ENCODE peak calls at places on chromosomes 12 and 14, in five cellular contexts. One of them, this sample, is unnamed.

GRCh38 chr12:79706156-79706555 is 15.4 kb upstream of the PAWR start:
- DNase-seq in cardiac muscle cell: no peak
- DNase-seq in BE2C: no peak
- DNase-seq in GM23338: no peak
- DNase-seq in colonic mucosa: no peak
- DNase-seq in this sample: no peak

GRCh38 chr14:20413785-20414117 is 450 bp upstream of the TEP1 start:
- DNase-seq in BE2C: no peak
- DNase-seq in GM23338: peak; percentile 40
- DNase-seq in cardiac muscle cell: no peak
- DNase-seq in colonic mucosa: peak; percentile 36
- DNase-seq in this sample: peak; percentile 21

GRCh38 chr12:76879710-76880025 is 849 bp upstream of the CSRP2 start:
- DNase-seq in colonic mucosa: no peak
- DNase-seq in cardiac muscle cell: no peak
- DNase-seq in BE2C: no peak
- DNase-seq in GM23338: no peak
- DNase-seq in this sample: no peak

GRCh38 chr12:11794311-11794710 is 144.8 kb downstream of the ETV6 start:
- DNase-seq in cardiac muscle cell: no peak
- DNase-seq in GM23338: no peak
- DNase-seq in BE2C: no peak
- DNase-seq in colonic mucosa: no peak
- DNase-seq in this sample: no peak

GRCh38 chr12:63362801-63363200 is 211.8 kb upstream of the AVPR1A start:
- DNase-seq in cardiac muscle cell: no peak
- DNase-seq in BE2C: no peak
- DNase-seq in colonic mucosa: no peak
- DNase-seq in GM23338: no peak
- DNase-seq in this sample: no peak

GRCh38 chr12:49288412-49288853 is 6.5 kb upstream of the PRPH start:
- DNase-seq in BE2C: peak; percentile 60
- DNase-seq in colonic mucosa: peak; percentile 67
- DNase-seq in GM23338: peak; percentile 80
- DNase-seq in cardiac muscle cell: peak; percentile 67
- DNase-seq in this sample: peak; percentile 58

GRCh38 chr12:126030573-126030972 is 965.3 kb downstream of the AACS start:
- DNase-seq in BE2C: no peak
- DNase-seq in GM23338: no peak
- DNase-seq in cardiac muscle cell: no peak
- DNase-seq in colonic mucosa: no peak
- DNase-seq in this sample: no peak

GRCh38 chr14:67571275-67571990 is 28.6 kb downstream of the PIGH start:
- DNase-seq in cardiac muscle cell: peak; percentile 66
- DNase-seq in colonic mucosa: peak; percentile 71
- DNase-seq in BE2C: peak; percentile 73
- DNase-seq in GM23338: peak; percentile 84
- DNase-seq in this sample: peak; percentile 70

GRCh38 chr12:120234643-120235368 is 30.7 kb downstream of the PXN start:
- DNase-seq in GM23338: peak; percentile 78
- DNase-seq in colonic mucosa: peak; percentile 74
- DNase-seq in cardiac muscle cell: peak; percentile 94
- DNase-seq in BE2C: peak; percentile 45
- DNase-seq in this sample: peak; percentile 77

GRCh38 chr12:64611430-64612286 is 1.4 kb downstream of the RASSF3 start:
- DNase-seq in BE2C: peak; percentile 25
- DNase-seq in GM23338: no peak
- DNase-seq in cardiac muscle cell: peak; percentile 33
- DNase-seq in colonic mucosa: peak; percentile 60
- DNase-seq in this sample: peak; percentile 45

DNA sequence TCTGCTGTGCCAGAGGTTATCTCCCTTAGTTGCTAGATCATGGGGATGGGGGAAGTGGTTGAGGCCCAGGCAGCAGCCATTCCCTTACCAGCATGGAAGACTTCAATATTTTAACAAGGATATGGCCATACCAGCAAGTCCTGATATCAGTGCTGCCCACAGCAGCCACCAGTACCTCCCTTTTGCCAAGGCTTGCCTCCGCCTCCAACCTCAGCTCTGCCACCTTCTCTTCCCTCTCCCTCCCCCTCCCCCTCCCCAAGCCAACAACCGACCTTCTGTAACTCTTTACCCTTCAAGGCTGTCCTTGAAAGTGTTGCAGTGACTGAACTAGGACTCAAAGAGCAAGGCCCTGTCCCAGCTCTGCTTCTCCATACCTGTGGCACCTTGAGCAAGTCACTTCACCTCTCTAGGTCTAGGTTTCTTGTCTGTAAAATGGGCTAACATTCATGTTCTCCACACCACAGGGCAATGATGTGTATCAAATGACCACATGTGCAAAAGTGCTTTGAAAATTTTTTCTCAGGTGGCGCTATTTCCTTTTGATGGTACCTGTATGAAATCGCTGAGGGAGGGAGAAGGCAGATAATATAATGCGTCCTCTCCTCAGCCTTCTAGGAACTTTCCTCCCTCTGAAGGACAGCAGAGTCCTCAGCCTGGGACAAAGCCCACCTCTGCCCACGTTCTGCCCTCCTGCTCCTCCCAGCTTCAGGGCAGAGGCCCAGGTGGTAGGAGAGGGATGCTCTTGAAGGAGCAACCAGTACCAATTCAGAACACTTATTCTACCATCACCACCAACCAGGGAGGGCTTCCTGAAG is 14.7 kb downstream of the PLEKHG6 start:
- DNase-seq in colonic mucosa: no peak
- DNase-seq in BE2C: no peak
- DNase-seq in cardiac muscle cell: no peak
- DNase-seq in GM23338: no peak
- DNase-seq in this sample: no peak
- H3K4me1 ChIP-seq in colonic mucosa: peaks cover 8% of the 10 kb centered on the region
- H3K4me1 ChIP-seq in BE2C: peaks cover 12% of the 10 kb centered on the region
- H3K4me1 ChIP-seq in cardiac muscle cell: peaks cover 23% of the 10 kb centered on the region
- H3K4me1 ChIP-seq in GM23338: peaks cover 56% of the 10 kb centered on the region
- H3K4me1 ChIP-seq in this sample: peaks cover 37% of the 10 kb centered on the region

DNA sequence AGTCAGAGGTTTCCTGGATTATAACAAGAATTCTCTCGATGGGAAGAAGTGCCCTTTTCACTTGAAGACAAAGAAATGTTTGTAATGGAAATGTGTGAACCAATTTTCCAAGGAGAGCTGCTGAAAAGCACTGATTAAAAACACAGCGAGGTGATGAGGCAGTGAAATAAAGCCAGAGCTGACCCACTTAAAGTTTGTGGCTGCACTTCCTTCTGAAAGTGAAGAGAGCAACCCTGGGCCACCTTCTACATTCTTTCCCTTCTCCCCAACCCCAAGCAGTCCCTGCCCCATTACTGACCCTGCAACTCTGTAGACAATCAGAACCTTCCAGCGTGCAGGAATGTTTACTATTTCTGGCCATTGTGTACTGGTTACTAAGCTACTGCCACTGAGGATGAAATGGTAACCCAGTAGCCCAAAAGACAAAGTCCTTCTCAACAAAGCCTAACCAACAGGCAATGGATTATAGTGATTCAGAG is 174.0 kb downstream of the TTC7B start:
- DNase-seq in colonic mucosa: no peak
- DNase-seq in cardiac muscle cell: peak; percentile 67
- DNase-seq in GM23338: peak; percentile 84
- DNase-seq in BE2C: no peak
- DNase-seq in this sample: no peak
- H3K4me1 ChIP-seq in colonic mucosa: no peaks in the 10 kb centered on the region
- H3K4me1 ChIP-seq in cardiac muscle cell: peaks cover 22% of the 10 kb centered on the region
- H3K4me1 ChIP-seq in GM23338: peaks cover 33% of the 10 kb centered on the region
- H3K4me1 ChIP-seq in BE2C: no peaks in the 10 kb centered on the region
- H3K4me1 ChIP-seq in this sample: peaks cover 7% of the 10 kb centered on the region

GRCh38 chr12:6463211-6463610 is 7.3 kb downstream of the VAMP1 start:
- DNase-seq in BE2C: no peak
- DNase-seq in GM23338: no peak
- DNase-seq in cardiac muscle cell: no peak
- DNase-seq in colonic mucosa: no peak
- DNase-seq in this sample: no peak
- H3K4me1 ChIP-seq in BE2C: no peaks in the 10 kb centered on the region
- H3K4me1 ChIP-seq in GM23338: no peaks in the 10 kb centered on the region
- H3K4me1 ChIP-seq in cardiac muscle cell: no peaks in the 10 kb centered on the region
- H3K4me1 ChIP-seq in colonic mucosa: peaks cover 10% of the 10 kb centered on the region
- H3K4me1 ChIP-seq in this sample: peaks cover 52% of the 10 kb centered on the region

GRCh38 chr14:44662250-44662891 is 155.3 kb upstream of the FSCB start:
- DNase-seq in cardiac muscle cell: no peak
- DNase-seq in GM23338: no peak
- DNase-seq in colonic mucosa: no peak
- DNase-seq in BE2C: no peak
- DNase-seq in this sample: no peak

GRCh38 chr14:44657153-44657552 is 150.1 kb upstream of the FSCB start:
- DNase-seq in cardiac muscle cell: no peak
- DNase-seq in BE2C: no peak
- DNase-seq in GM23338: no peak
- DNase-seq in colonic mucosa: no peak
- DNase-seq in this sample: no peak

GRCh38 chr14:44652640-44653039 is 145.6 kb upstream of the FSCB start:
- DNase-seq in GM23338: no peak
- DNase-seq in BE2C: no peak
- DNase-seq in colonic mucosa: no peak
- DNase-seq in cardiac muscle cell: no peak
- DNase-seq in this sample: no peak

GRCh38 chr14:44657688-44658388 is 150.8 kb upstream of the FSCB start:
- DNase-seq in cardiac muscle cell: peak; percentile 72
- DNase-seq in colonic mucosa: no peak
- DNase-seq in GM23338: peak; percentile 63
- DNase-seq in BE2C: no peak
- DNase-seq in this sample: no peak

GRCh38 chr14:44658389-44658696 is 151.3 kb upstream of the FSCB start:
- DNase-seq in GM23338: no peak
- DNase-seq in cardiac muscle cell: no peak
- DNase-seq in colonic mucosa: no peak
- DNase-seq in BE2C: no peak
- DNase-seq in this sample: no peak
- H3K4me1 ChIP-seq in GM23338: no peaks in the 10 kb centered on the region
- H3K4me1 ChIP-seq in cardiac muscle cell: no peaks in the 10 kb centered on the region
- H3K4me1 ChIP-seq in colonic mucosa: no peaks in the 10 kb centered on the region
- H3K4me1 ChIP-seq in BE2C: no peaks in the 10 kb centered on the region
- H3K4me1 ChIP-seq in this sample: no peaks in the 10 kb centered on the region

This sample was measured in transverse colon.